ENCODE peak calls at places on chromosomes 6 and 20, in six cellular contexts. A is right lobe of liver, M is EL, Q is neural crest cell, L is HuH-7.5, I is WTC11. B is an unnamed sample.

GRCh38 chr6:144637535-144637934 is 352.4 kb downstream of the UTRN start:
- DNase-seq in A (no peak), L (no peak), I (no peak), Q (no peak), M (no peak), B (no peak)

GRCh38 chr6:30357678-30358339 is 12.9 kb downstream of the RPP21 start:
- DNase-seq in L (peak), M (peak), A (no peak), Q (peak), I (peak), B (peak)

GRCh38 chr20:45104786-45105185 is 3.9 kb upstream of the KCNS1 start:
- DNase-seq in L (no peak), Q (no peak), M (peak), I (no peak), A (no peak), B (peak)

GRCh38 chr6:158752613-158753012 is 66.6 kb downstream of the EZR start:
- DNase-seq in A (no peak), I (no peak), L (no peak), Q (no peak), M (no peak), B (peak)

GRCh38 chr6:132190097-132190814 is 211.0 kb downstream of the MOXD1 start:
- DNase-seq in A (no peak), I (no peak), Q (no peak), L (no peak), M (peak), B (peak)

GRCh38 chr6:150118642-150119041 is 24.2 kb upstream of the PPP1R14C start:
- DNase-seq in M (no peak), L (no peak), A (no peak), I (no peak), Q (no peak), B (no peak)

GRCh38 chr6:13461805-13462204 is 25.6 kb downstream of the GFOD1 start:
- DNase-seq in A (peak), I (no peak), Q (no peak), L (no peak), M (peak), B (peak)

GRCh38 chr20:25695532-25696383 is 895 bp downstream of the ZNF337 start:
- DNase-seq in M (peak), A (no peak), L (no peak), Q (no peak), I (no peak), B (peak)

GRCh38 chr20:63495167-63495720 is 3.6 kb downstream of the EEF1A2 start:
- DNase-seq in M (no peak), L (no peak), I (no peak), A (no peak), Q (no peak), B (no peak)

GRCh38 chr6:34774967-34775366 is 16.9 kb upstream of the BLTP3A start:
- DNase-seq in M (no peak), A (no peak), Q (no peak), L (no peak), I (no peak), B (no peak)

GRCh38 chr20:37877832-37878772 is 24.8 kb upstream of the VSTM2L start:
- DNase-seq in M (no peak), A (no peak), L (no peak), I (no peak), Q (no peak), B (no peak)

GRCh38 chr6:159116343-159116742 is 52.9 kb upstream of the FNDC1 start:
- DNase-seq in L (no peak), Q (no peak), A (no peak), M (no peak), I (no peak), B (no peak)

GRCh38 chr6:165834613-165835259 is 171.7 kb upstream of the PDE10A start:
- DNase-seq in I (no peak), L (no peak), Q (no peak), A (peak), M (no peak), B (peak)

GRCh38 chr6:146184701-146185100 is 155.8 kb downstream of the GRM1 start:
- DNase-seq in I (no peak), M (no peak), Q (no peak), A (no peak), L (no peak), B (no peak)

GRCh38 chr6:97240222-97240621 is 42.8 kb downstream of the MMS22L start:
- DNase-seq in Q (no peak), L (no peak), I (no peak), M (peak), A (no peak), B (peak)

GRCh38 chr6:55668625-55669024 is 89.6 kb upstream of the HMGCLL1 start:
- DNase-seq in M (peak), I (no peak), L (no peak), A (no peak), Q (no peak), B (no peak)

GRCh38 chr6:132511159-132511835 is 1.6 kb downstream of the STX7 start:
- DNase-seq in L (no peak), M (no peak), A (no peak), I (no peak), Q (no peak), B (peak)

GRCh38 chr6:158257425-158257759 is 54.9 kb upstream of the TULP4 start:
- DNase-seq in Q (no peak), I (no peak), A (no peak), L (no peak), M (no peak), B (no peak)

GRCh38 chr6:91633374-91634184 is 1046.7 kb upstream of the MAP3K7 start:
- DNase-seq in A (no peak), M (no peak), I (no peak), L (no peak), Q (no peak), B (no peak)

GRCh38 chr20:32585519-32586127 is 490 bp upstream of the NOL4L start:
- DNase-seq in L (no peak), M (no peak), A (no peak), Q (no peak), I (peak), B (no peak)

GRCh38 chr20:41392295-41392694 is 25.7 kb upstream of the EMILIN3 start:
- DNase-seq in A (no peak), Q (no peak), M (peak), I (no peak), L (no peak), B (peak)

GRCh38 chr20:17721802-17722486 is 22.2 kb downstream of the BANF2 start:
- DNase-seq in L (peak), I (no peak), A (no peak), Q (no peak), M (no peak), B (no peak)

GRCh38 chr20:3911956-3912355 is 22.8 kb downstream of the PANK2 start:
- DNase-seq in M (no peak), I (no peak), A (no peak), L (no peak), Q (no peak), B (no peak)

GRCh38 chr6:45864651-45865050 is 151.0 kb downstream of the CLIC5 start:
- DNase-seq in I (no peak), A (no peak), L (no peak), M (peak), Q (no peak), B (peak)

GRCh38 chr6:36986704-36987047 is 680 bp upstream of the MTCH1 start:
- DNase-seq in M (no peak), Q (no peak), A (no peak), I (no peak), L (no peak), B (no peak)

GRCh38 chr6:125346143-125346925 is 44.6 kb upstream of the HDDC2 start:
- DNase-seq in A (no peak), L (no peak), M (no peak), Q (no peak), I (no peak), B (no peak)

GRCh38 chr6:71404145-71404966 is 115.7 kb downstream of the OGFRL1 start:
- DNase-seq in M (peak), I (no peak), Q (no peak), L (no peak), A (no peak), B (peak)

GRCh38 chr20:44138859-44139258 is 48.1 kb downstream of the JPH2 start:
- DNase-seq in I (no peak), A (no peak), M (no peak), L (no peak), Q (no peak), B (peak)

GRCh38 chr20:2467412-2467811 is 3.2 kb downstream of the SNRPB start:
- DNase-seq in M (no peak), Q (no peak), A (no peak), L (no peak), I (no peak), B (no peak)

GRCh38 chr6:125806813-125807212 is 16.1 kb downstream of the NCOA7 start:
- DNase-seq in A (no peak), Q (no peak), L (no peak), M (no peak), I (no peak), B (no peak)

GRCh38 chr6:130417951-130418350 is 52.1 kb downstream of the TMEM200A start:
- DNase-seq in Q (no peak), M (peak), L (no peak), A (no peak), I (no peak), B (peak)

GRCh38 chr6:116511424-116512131 is at the start of gene CALHM5:
- DNase-seq in M (peak), Q (no peak), L (no peak), I (no peak), A (no peak), B (peak)

GRCh38 chr20:41956316-41957050 is 338.3 kb upstream of the CHD6 start:
- DNase-seq in Q (no peak), M (no peak), A (no peak), L (no peak), I (peak), B (no peak)

GRCh38 chr6:33073431-33073871 is at the start of gene HLA-DPA1:
- DNase-seq in I (no peak), M (peak), Q (no peak), A (no peak), L (no peak), B (peak)

GRCh38 chr6:134920422-134920821 is 29.5 kb downstream of the ALDH8A1 start:
- DNase-seq in L (no peak), A (no peak), M (peak), I (no peak), Q (no peak), B (no peak)

GRCh38 chr6:6008648-6009421 is 2.1 kb upstream of the NRN1 start:
- DNase-seq in Q (peak), I (peak), A (peak), L (peak), M (peak), B (peak)

GRCh38 chr20:58349586-58349985 is 39.4 kb upstream of the VAPB start:
- DNase-seq in Q (no peak), L (no peak), I (no peak), M (peak), A (no peak), B (peak)

GRCh38 chr20:346640-347316 is at the start of gene NRSN2:
- DNase-seq in A (no peak), I (peak), Q (peak), M (peak), L (peak), B (peak)

GRCh38 chr6:11714116-11714797 is 64.3 kb downstream of the ADTRP start:
- DNase-seq in I (no peak), L (no peak), A (no peak), Q (no peak), M (no peak), B (no peak)

GRCh38 chr6:166145751-166146150 is 21.9 kb downstream of the TBXT start:
- DNase-seq in Q (no peak), I (no peak), A (no peak), L (no peak), M (no peak), B (peak)

B was measured in RPMI7951.